ENCODE peak calls at places on chromosomes 2 and 18, in nine cellular contexts. H is activated CD8-positive, alpha-beta T cell treated with anti-CD3 and anti-CD28 coated beads for 36 hours; K is T-cell; Z is activated CD8-positive, alpha-beta memory T cell treated with anti-CD3 and anti-CD28 coated beads, Interleukin-2, amount 10 ng/mL, durations not matched to agents 7 days and 5 days; O is naive B cell; R is stimulated activated CD4-positive, alpha-beta T cell treated with anti-CD3 and anti-CD28 coated beads, Interleukin-4, amount 100 ng/mL, for 1 hour; F is EH; D is uterus; C is activated naive CD4-positive, alpha-beta T cell treated with anti-CD3 and anti-CD28 coated beads for 36 hours. M is an unnamed sample.

GRCh38 chr2:155169317-155169716 is 470.8 kb downstream of the KCNJ3 start:
- DNase-seq in R (no peak), H (no peak), K (no peak), C (no peak), Z (no peak), F (no peak), O (no peak), D (no peak), M (no peak)

GRCh38 chr2:144071461-144071860 is 448.5 kb downstream of the ZEB2 start:
- DNase-seq in Z (no peak), F (peak), R (no peak), H (no peak), D (no peak), C (no peak), K (no peak), O (no peak), M (no peak)

GRCh38 chr18:812123-812672 is at the start of gene YES1:
- DNase-seq in O (no peak), C (peak), D (peak), H (peak), K (peak), Z (peak), R (peak), F (peak), M (peak)

GRCh38 chr2:10961490-10961875 is 49.7 kb downstream of the KCNF1 start:
- DNase-seq in K (no peak), H (no peak), F (no peak), O (no peak), C (no peak), D (no peak), R (no peak), Z (no peak), M (no peak)

GRCh38 chr18:56986829-56987228 is 160.1 kb upstream of the BOD1L2 start:
- DNase-seq in H (no peak), Z (no peak), O (no peak), R (no peak), K (no peak), D (no peak), F (no peak), C (no peak), M (no peak)

GRCh38 chr2:199459286-199460100 is 1.8 kb upstream of the SATB2 start:
- DNase-seq in R (peak), O (no peak), Z (peak), K (no peak), D (peak), F (peak), C (peak), H (peak), M (no peak)

GRCh38 chr18:4284528-4284927 is 170.6 kb downstream of the DLGAP1 start:
- DNase-seq in R (no peak), F (no peak), K (no peak), C (no peak), O (no peak), Z (no peak), D (no peak), H (no peak), M (no peak)

GRCh38 chr2:40367652-40368051 is 84.2 kb downstream of the SLC8A1 start:
- DNase-seq in R (no peak), K (no peak), H (no peak), D (no peak), F (peak), Z (no peak), O (no peak), C (no peak), M (no peak)

GRCh38 chr18:76992226-76993084 is 140.1 kb downstream of the MBP start:
- DNase-seq in K (no peak), C (no peak), Z (no peak), D (no peak), O (no peak), F (no peak), H (no peak), R (no peak), M (no peak)

GRCh38 chr2:64839844-64840243 is 149.4 kb upstream of the SLC1A4 start:
- DNase-seq in R (no peak), D (no peak), C (peak), F (peak), Z (no peak), K (peak), O (peak), H (peak), M (no peak)

GRCh38 chr18:10659594-10659993 is 133.8 kb downstream of the NAPG start:
- DNase-seq in O (no peak), C (no peak), H (no peak), F (no peak), D (no peak), R (no peak), K (no peak), Z (no peak), M (no peak)

GRCh38 chr2:210162466-210163124 is 8.6 kb downstream of the KANSL1L start:
- DNase-seq in Z (no peak), C (no peak), R (no peak), F (no peak), H (no peak), K (no peak), D (no peak), O (no peak), M (no peak)

GRCh38 chr2:39512434-39512935 is 75.4 kb upstream of the MAP4K3 start:
- DNase-seq in O (no peak), K (no peak), H (no peak), D (peak), F (peak), R (no peak), C (peak), Z (no peak), M (no peak)

GRCh38 chr2:33195891-33196290 is 249.1 kb downstream of the LTBP1 start:
- DNase-seq in Z (no peak), O (no peak), H (no peak), C (no peak), R (no peak), K (no peak), D (no peak), F (no peak), M (no peak)

GRCh38 chr18:74775239-74775638 is 177.6 kb downstream of the ZNF407 start:
- DNase-seq in C (no peak), O (no peak), H (no peak), F (peak), R (no peak), D (no peak), Z (no peak), K (no peak), M (no peak)

GRCh38 chr2:33236457-33236856 is 240.0 kb upstream of the RASGRP3 start:
- DNase-seq in C (no peak), O (no peak), D (no peak), F (peak), K (no peak), H (no peak), Z (no peak), R (no peak), M (no peak)

GRCh38 chr2:19614066-19614465 is 255.6 kb upstream of the OSR1 start:
- DNase-seq in Z (no peak), R (no peak), D (no peak), F (peak), O (no peak), K (no peak), C (no peak), H (no peak), M (no peak)

GRCh38 chr2:45849491-45850283 is 198.2 kb downstream of the PRKCE start:
- DNase-seq in K (no peak), Z (peak), C (no peak), D (peak), H (peak), R (no peak), F (peak), O (no peak), M (no peak)

GRCh38 chr2:25557179-25558036 is 116.0 kb downstream of the DTNB start:
- DNase-seq in K (no peak), O (no peak), H (no peak), C (no peak), D (no peak), R (no peak), F (no peak), Z (no peak), M (no peak)

M was measured in activated T-helper 2 cell treated with anti-CD3 and anti-CD28 coated beads, Interferon-gamma antibody, Interleukin-2, Interleukin-4, amounts not matched to agents 10 μg/mL and 5 μg/mL and 100 μg/mL, durations not matched to agents 14 hours and 24 hours and 36 hours.